ENCODE peak calls at places on chromosomes 2 and 18, in four cellular contexts. One of them, this sample, is unnamed.

GRCh38 chr2:196170681-196171247 is 614 bp downstream of the STK17B start:
- DNase-seq in K562: no peak
- DNase-seq in SK-N-SH: no peak
- DNase-seq in HepG2: peak
- DNase-seq in this sample: no peak

GRCh38 chr2:236271851-236272250 is 7.6 kb upstream of the ASB18 start:
- DNase-seq in SK-N-SH: no peak
- DNase-seq in K562: no peak
- DNase-seq in HepG2: no peak
- DNase-seq in this sample: no peak

GRCh38 chr2:141063410-141063809 is 1067.4 kb downstream of the LRP1B start:
- DNase-seq in K562: no peak
- DNase-seq in HepG2: no peak
- DNase-seq in SK-N-SH: no peak
- DNase-seq in this sample: no peak

GRCh38 chr18:46182633-46183401 is 78.6 kb downstream of the HAUS1 start:
- DNase-seq in SK-N-SH: no peak
- DNase-seq in K562: no peak
- DNase-seq in HepG2: no peak
- DNase-seq in this sample: no peak

GRCh38 chr2:39602616-39603015 is 63.1 kb upstream of the TMEM178A start:
- DNase-seq in K562: no peak
- DNase-seq in HepG2: no peak
- DNase-seq in SK-N-SH: no peak
- DNase-seq in this sample: no peak

GRCh38 chr2:120650022-120650644 is 85.5 kb upstream of the GLI2 start:
- DNase-seq in SK-N-SH: no peak
- DNase-seq in HepG2: no peak
- DNase-seq in K562: no peak
- DNase-seq in this sample: no peak

GRCh38 chr2:219618733-219619122 is 8.7 kb upstream of the SLC4A3 start:
- DNase-seq in K562: no peak
- DNase-seq in SK-N-SH: no peak
- DNase-seq in HepG2: no peak
- DNase-seq in this sample: no peak

GRCh38 chr2:217075225-217075802 is 215.4 kb upstream of the TNP1 start:
- DNase-seq in HepG2: no peak
- DNase-seq in K562: no peak
- DNase-seq in SK-N-SH: no peak
- DNase-seq in this sample: no peak

GRCh38 chr2:196380098-196380497 is 208.7 kb upstream of the STK17B start:
- DNase-seq in K562: no peak
- DNase-seq in SK-N-SH: no peak
- DNase-seq in HepG2: no peak
- DNase-seq in this sample: no peak

GRCh38 chr18:36544036-36544725 is 246.7 kb downstream of the FHOD3 start:
- DNase-seq in K562: no peak
- DNase-seq in SK-N-SH: no peak
- DNase-seq in HepG2: no peak
- DNase-seq in this sample: no peak

GRCh38 chr2:17429130-17429529 is 89.1 kb downstream of the RAD51AP2 start:
- DNase-seq in HepG2: no peak
- DNase-seq in K562: no peak
- DNase-seq in SK-N-SH: no peak
- DNase-seq in this sample: no peak

GRCh38 chr2:99707592-99707991 is 217.8 kb upstream of the REV1 start:
- DNase-seq in K562: no peak
- DNase-seq in HepG2: no peak
- DNase-seq in SK-N-SH: no peak
- DNase-seq in this sample: no peak

GRCh38 chr18:50973367-50974126 is 5.7 kb downstream of the ELAC1 start:
- DNase-seq in K562: no peak
- DNase-seq in HepG2: peak
- DNase-seq in SK-N-SH: no peak
- DNase-seq in this sample: no peak

GRCh38 chr2:163573652-163574051 is 162.2 kb downstream of the FIGN start:
- DNase-seq in SK-N-SH: no peak
- DNase-seq in HepG2: no peak
- DNase-seq in K562: no peak
- DNase-seq in this sample: no peak
- TF ChIP-seq MAX in SK-N-SH: no peak
- TF ChIP-seq MAX in HepG2: no peak
- TF ChIP-seq MAX in K562: no peak
- TF ChIP-seq MAX in this sample: no peak

DNA sequence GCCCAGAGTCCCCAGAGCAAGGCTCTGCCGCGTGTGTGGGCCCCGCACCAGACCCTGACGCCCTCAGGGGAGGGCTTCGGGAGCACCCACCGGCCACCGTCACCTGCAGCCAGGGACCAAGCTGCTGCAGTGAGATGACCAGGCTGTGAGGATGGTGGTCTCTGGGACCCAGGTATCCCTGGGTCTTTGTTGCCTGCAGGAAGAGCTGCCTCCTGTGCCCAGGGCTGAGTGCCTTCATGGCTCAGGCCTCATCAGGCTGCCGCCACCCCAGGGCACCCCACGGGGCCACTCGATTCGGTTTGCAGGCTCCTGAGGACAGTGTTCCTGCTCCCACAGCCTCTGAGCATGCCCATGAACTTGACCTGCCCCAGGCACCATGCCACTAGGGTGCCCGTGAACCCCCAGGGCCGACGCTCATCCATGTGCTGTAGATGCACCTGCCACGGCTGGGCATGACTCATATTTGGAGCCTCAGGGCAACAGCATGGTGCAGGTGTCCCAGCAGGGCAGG is 109.8 kb downstream of the FAM210A start:
- DNase-seq in K562: no peak
- DNase-seq in SK-N-SH: no peak
- DNase-seq in HepG2: no peak
- DNase-seq in this sample: no peak
- TF ChIP-seq JUND in K562: no peak
- TF ChIP-seq JUND in SK-N-SH: no peak
- TF ChIP-seq JUND in HepG2: no peak
- TF ChIP-seq JUND in this sample: no peak

GRCh38 chr18:48902856-48903601 is 47.7 kb downstream of the SMAD7 start:
- DNase-seq in HepG2: peak
- DNase-seq in K562: peak
- DNase-seq in SK-N-SH: no peak
- DNase-seq in this sample: no peak

GRCh38 chr18:48904086-48904485 is 46.7 kb downstream of the SMAD7 start:
- DNase-seq in SK-N-SH: no peak
- DNase-seq in HepG2: no peak
- DNase-seq in K562: no peak
- DNase-seq in this sample: no peak

GRCh38 chr18:48901145-48902022 is 49.4 kb downstream of the SMAD7 start:
- DNase-seq in K562: no peak
- DNase-seq in SK-N-SH: no peak
- DNase-seq in HepG2: no peak
- DNase-seq in this sample: no peak

GRCh38 chr18:48900469-48900868 is 50.3 kb downstream of the SMAD7 start:
- DNase-seq in K562: no peak
- DNase-seq in SK-N-SH: no peak
- DNase-seq in HepG2: no peak
- DNase-seq in this sample: no peak

GRCh38 chr18:48902023-48902855 is 48.5 kb downstream of the SMAD7 start:
- DNase-seq in SK-N-SH: peak
- DNase-seq in HepG2: peak
- DNase-seq in K562: peak
- DNase-seq in this sample: peak
- H3K27ac ChIP-seq in SK-N-SH: peak
- H3K27ac ChIP-seq in HepG2: peak
- H3K27ac ChIP-seq in K562: peak
- H3K27ac ChIP-seq in this sample: no peak

DNA sequence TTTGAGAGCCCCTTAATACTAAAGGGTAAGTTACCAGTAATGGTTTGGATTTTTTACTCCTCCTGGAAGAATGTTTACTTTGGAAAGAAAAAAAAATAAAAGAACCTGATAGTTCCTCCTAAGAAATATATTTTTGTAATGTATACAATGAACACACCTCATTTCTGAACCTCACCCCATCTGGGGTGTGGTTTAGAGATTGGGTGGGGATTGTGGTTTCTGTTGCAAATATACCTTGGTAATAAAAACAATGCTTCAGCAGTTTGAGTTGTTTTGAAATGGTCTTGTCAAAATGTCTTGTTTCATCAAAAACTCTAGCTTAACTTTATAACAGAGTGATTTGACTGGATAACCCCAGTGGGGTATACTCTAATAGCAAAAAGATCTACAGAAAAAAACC is 448.9 kb upstream of the MEIS1 start:
- DNase-seq in HepG2: no peak
- DNase-seq in K562: no peak
- DNase-seq in SK-N-SH: no peak
- DNase-seq in this sample: no peak
- TF ChIP-seq MAX in HepG2: no peak
- TF ChIP-seq MAX in K562: no peak
- TF ChIP-seq MAX in SK-N-SH: no peak
- TF ChIP-seq MAX in this sample: no peak